ENCODE peak calls at places on chromosomes 6 and 20, in nine cellular contexts. One of them, this sample, is unnamed. For H3K36me3, the result is how much of the 10 kb centered on the place peaks cover.

GRCh38 chr20:38139919-38140753 is 24.9 kb downstream of the TGM2 start:
- DNase-seq in DND-41: no peak
- DNase-seq in GM23338: no peak
- DNase-seq in neural progenitor cell: no peak
- DNase-seq in K562: no peak
- DNase-seq in HCT116: no peak
- DNase-seq in GM12878: no peak
- DNase-seq in mammary epithelial cell: no peak
- DNase-seq in keratinocyte: no peak
- DNase-seq in this sample: peak

GRCh38 chr6:47780510-47781356 is 1.1 kb upstream of the OPN5 start:
- DNase-seq in GM12878: no peak
- DNase-seq in neural progenitor cell: peak
- DNase-seq in K562: peak
- DNase-seq in GM23338: peak
- DNase-seq in mammary epithelial cell: peak
- DNase-seq in DND-41: peak
- DNase-seq in keratinocyte: no peak
- DNase-seq in HCT116: peak
- DNase-seq in this sample: peak

GRCh38 chr6:44234101-44235090 is 11.0 kb downstream of the SLC29A1 start:
- DNase-seq in keratinocyte: no peak
- DNase-seq in neural progenitor cell: peak
- DNase-seq in K562: peak
- DNase-seq in GM23338: peak
- DNase-seq in DND-41: no peak
- DNase-seq in GM12878: no peak
- DNase-seq in mammary epithelial cell: peak
- DNase-seq in HCT116: no peak
- DNase-seq in this sample: peak

GRCh38 chr6:86775893-86776292 is 161.4 kb upstream of the HTR1E start:
- DNase-seq in neural progenitor cell: no peak
- DNase-seq in GM23338: no peak
- DNase-seq in mammary epithelial cell: no peak
- DNase-seq in keratinocyte: no peak
- DNase-seq in DND-41: no peak
- DNase-seq in K562: no peak
- DNase-seq in GM12878: no peak
- DNase-seq in HCT116: no peak
- DNase-seq in this sample: no peak

GRCh38 chr6:125193208-125193607 is 39.6 kb downstream of the TPD52L1 start:
- DNase-seq in K562: no peak
- DNase-seq in HCT116: no peak
- DNase-seq in keratinocyte: peak
- DNase-seq in DND-41: no peak
- DNase-seq in mammary epithelial cell: peak
- DNase-seq in GM23338: no peak
- DNase-seq in GM12878: no peak
- DNase-seq in neural progenitor cell: no peak
- DNase-seq in this sample: no peak

GRCh38 chr6:156741287-156742073 is 35.7 kb upstream of the ARID1B start:
- DNase-seq in HCT116: no peak
- DNase-seq in DND-41: no peak
- DNase-seq in GM23338: no peak
- DNase-seq in keratinocyte: no peak
- DNase-seq in GM12878: no peak
- DNase-seq in mammary epithelial cell: no peak
- DNase-seq in neural progenitor cell: no peak
- DNase-seq in K562: no peak
- DNase-seq in this sample: no peak

GRCh38 chr6:108501559-108501958 is 59.2 kb upstream of the FOXO3 start:
- DNase-seq in keratinocyte: no peak
- DNase-seq in HCT116: no peak
- DNase-seq in neural progenitor cell: no peak
- DNase-seq in K562: no peak
- DNase-seq in mammary epithelial cell: peak
- DNase-seq in DND-41: no peak
- DNase-seq in GM12878: no peak
- DNase-seq in GM23338: no peak
- DNase-seq in this sample: peak

GRCh38 chr6:15937582-15937981 is 191.3 kb upstream of the MYLIP start:
- DNase-seq in DND-41: no peak
- DNase-seq in neural progenitor cell: no peak
- DNase-seq in mammary epithelial cell: no peak
- DNase-seq in GM12878: no peak
- DNase-seq in K562: no peak
- DNase-seq in HCT116: no peak
- DNase-seq in keratinocyte: no peak
- DNase-seq in GM23338: no peak
- DNase-seq in this sample: no peak

GRCh38 chr20:63932606-63933160 is 23.5 kb downstream of the UCKL1 start:
- DNase-seq in GM23338: no peak
- DNase-seq in K562: no peak
- DNase-seq in DND-41: no peak
- DNase-seq in keratinocyte: no peak
- DNase-seq in HCT116: no peak
- DNase-seq in GM12878: no peak
- DNase-seq in neural progenitor cell: no peak
- DNase-seq in mammary epithelial cell: no peak
- DNase-seq in this sample: no peak

GRCh38 chr6:24547243-24547642 is 52.5 kb downstream of the ALDH5A1 start:
- DNase-seq in K562: peak
- DNase-seq in HCT116: no peak
- DNase-seq in keratinocyte: no peak
- DNase-seq in mammary epithelial cell: no peak
- DNase-seq in DND-41: peak
- DNase-seq in GM12878: no peak
- DNase-seq in neural progenitor cell: peak
- DNase-seq in GM23338: peak
- DNase-seq in this sample: no peak

GRCh38 chr6:152118678-152119077 is 311.2 kb downstream of the ESR1 start:
- DNase-seq in GM12878: no peak
- DNase-seq in HCT116: no peak
- DNase-seq in keratinocyte: no peak
- DNase-seq in DND-41: no peak
- DNase-seq in neural progenitor cell: no peak
- DNase-seq in mammary epithelial cell: no peak
- DNase-seq in K562: no peak
- DNase-seq in GM23338: no peak
- DNase-seq in this sample: no peak

GRCh38 chr6:161564951-161565350 is 291.1 kb upstream of the AGPAT4 start:
- DNase-seq in keratinocyte: no peak
- DNase-seq in K562: no peak
- DNase-seq in GM23338: no peak
- DNase-seq in neural progenitor cell: no peak
- DNase-seq in HCT116: no peak
- DNase-seq in DND-41: no peak
- DNase-seq in GM12878: no peak
- DNase-seq in mammary epithelial cell: no peak
- DNase-seq in this sample: no peak

GRCh38 chr6:2939315-2940009 is 31.9 kb downstream of the SERPINB6 start:
- DNase-seq in HCT116: no peak
- DNase-seq in mammary epithelial cell: no peak
- DNase-seq in GM23338: no peak
- DNase-seq in K562: no peak
- DNase-seq in keratinocyte: no peak
- DNase-seq in GM12878: no peak
- DNase-seq in DND-41: no peak
- DNase-seq in neural progenitor cell: no peak
- DNase-seq in this sample: no peak

GRCh38 chr6:2940010-2940850 is 31.1 kb downstream of the SERPINB6 start:
- DNase-seq in neural progenitor cell: no peak
- DNase-seq in GM23338: no peak
- DNase-seq in keratinocyte: no peak
- DNase-seq in DND-41: peak
- DNase-seq in mammary epithelial cell: no peak
- DNase-seq in GM12878: peak
- DNase-seq in K562: no peak
- DNase-seq in HCT116: no peak
- DNase-seq in this sample: no peak

GRCh38 chr6:2938004-2938631 is 33.2 kb downstream of the SERPINB6 start:
- DNase-seq in GM23338: no peak
- DNase-seq in K562: no peak
- DNase-seq in GM12878: no peak
- DNase-seq in HCT116: no peak
- DNase-seq in mammary epithelial cell: no peak
- DNase-seq in neural progenitor cell: no peak
- DNase-seq in DND-41: no peak
- DNase-seq in keratinocyte: no peak
- DNase-seq in this sample: no peak

GRCh38 chr6:2937627-2938003 is 33.8 kb downstream of the SERPINB6 start:
- DNase-seq in mammary epithelial cell: no peak
- DNase-seq in GM23338: no peak
- DNase-seq in neural progenitor cell: no peak
- DNase-seq in HCT116: no peak
- DNase-seq in DND-41: no peak
- DNase-seq in K562: no peak
- DNase-seq in GM12878: no peak
- DNase-seq in keratinocyte: no peak
- DNase-seq in this sample: no peak

GRCh38 chr6:2938632-2939083 is 32.7 kb downstream of the SERPINB6 start:
- DNase-seq in keratinocyte: no peak
- DNase-seq in GM23338: peak
- DNase-seq in mammary epithelial cell: peak
- DNase-seq in HCT116: peak
- DNase-seq in GM12878: no peak
- DNase-seq in DND-41: no peak
- DNase-seq in K562: peak
- DNase-seq in neural progenitor cell: no peak
- DNase-seq in this sample: no peak
- TF ChIP-seq CTCF in keratinocyte: no peak
- TF ChIP-seq CTCF in GM23338: peak
- TF ChIP-seq CTCF in mammary epithelial cell: peak
- TF ChIP-seq CTCF in HCT116: peak
- TF ChIP-seq CTCF in GM12878: no peak
- TF ChIP-seq CTCF in DND-41: peak
- TF ChIP-seq CTCF in K562: peak
- TF ChIP-seq CTCF in neural progenitor cell: no peak
- TF ChIP-seq CTCF in this sample: no peak

GRCh38 chr20:58212636-58213035 is 15.8 kb downstream of the ANKRD60 start:
- DNase-seq in neural progenitor cell: no peak
- DNase-seq in HCT116: no peak
- DNase-seq in GM23338: no peak
- DNase-seq in GM12878: no peak
- DNase-seq in K562: no peak
- DNase-seq in DND-41: no peak
- DNase-seq in keratinocyte: no peak
- DNase-seq in mammary epithelial cell: no peak
- DNase-seq in this sample: no peak

GRCh38 chr20:58213112-58213511 is 15.3 kb downstream of the ANKRD60 start:
- DNase-seq in GM23338: no peak
- DNase-seq in keratinocyte: no peak
- DNase-seq in DND-41: no peak
- DNase-seq in neural progenitor cell: peak
- DNase-seq in GM12878: no peak
- DNase-seq in HCT116: no peak
- DNase-seq in K562: no peak
- DNase-seq in mammary epithelial cell: no peak
- DNase-seq in this sample: no peak

GRCh38 chr20:58208944-58209343 is 19.5 kb downstream of the ANKRD60 start:
- DNase-seq in GM23338: peak
- DNase-seq in K562: no peak
- DNase-seq in mammary epithelial cell: no peak
- DNase-seq in DND-41: no peak
- DNase-seq in keratinocyte: no peak
- DNase-seq in HCT116: no peak
- DNase-seq in GM12878: no peak
- DNase-seq in neural progenitor cell: peak
- DNase-seq in this sample: no peak

GRCh38 chr20:58210398-58210747 is 18.1 kb downstream of the ANKRD60 start:
- DNase-seq in mammary epithelial cell: no peak
- DNase-seq in neural progenitor cell: no peak
- DNase-seq in HCT116: no peak
- DNase-seq in keratinocyte: no peak
- DNase-seq in DND-41: no peak
- DNase-seq in K562: no peak
- DNase-seq in GM12878: no peak
- DNase-seq in GM23338: no peak
- DNase-seq in this sample: no peak

DNA sequence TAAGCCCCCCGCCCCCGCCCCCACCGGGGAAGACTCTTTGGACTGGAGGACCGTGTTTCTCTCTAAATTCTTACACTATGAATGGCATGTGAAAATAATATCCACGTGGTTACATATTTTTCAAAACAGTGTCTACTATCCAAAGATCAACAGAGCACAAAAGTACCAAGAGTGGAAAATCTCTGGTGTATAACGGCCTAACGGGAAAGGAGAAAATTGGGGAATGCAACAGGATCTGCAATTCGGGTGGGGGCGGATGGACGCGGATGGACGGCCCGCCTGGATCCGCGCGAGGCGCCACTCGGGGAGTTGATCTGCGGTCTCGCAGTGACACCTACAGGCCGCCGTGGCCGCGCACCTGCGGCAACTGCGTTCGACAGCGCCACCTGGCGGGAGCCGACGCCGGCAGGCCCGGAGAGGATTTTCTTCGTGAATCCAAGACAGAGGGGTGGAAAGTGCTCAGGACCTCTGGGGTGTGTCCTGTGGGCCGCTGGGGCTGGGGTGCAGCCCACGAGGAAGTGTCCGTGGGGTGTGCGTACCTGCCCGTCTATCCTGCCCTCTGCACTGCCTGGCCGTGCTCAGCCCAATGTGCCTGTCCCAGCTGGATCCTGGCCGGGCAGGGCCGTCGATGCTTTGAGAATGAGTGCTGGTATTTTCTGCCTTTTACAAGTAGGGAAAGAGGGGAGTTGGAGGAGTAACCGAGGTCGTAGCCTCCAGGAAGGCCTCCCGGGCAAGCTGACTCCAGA is 18.6 kb downstream of the ANKRD60 start:
- DNase-seq in GM12878: peak
- DNase-seq in mammary epithelial cell: peak
- DNase-seq in neural progenitor cell: peak
- DNase-seq in GM23338: peak
- DNase-seq in K562: peak
- DNase-seq in DND-41: peak
- DNase-seq in HCT116: peak
- DNase-seq in keratinocyte: no peak
- DNase-seq in this sample: peak
- TF ChIP-seq EZH2 in GM12878: no peak
- TF ChIP-seq EZH2 in mammary epithelial cell: no peak
- TF ChIP-seq EZH2 in neural progenitor cell: no peak
- TF ChIP-seq EZH2 in GM23338: no peak
- TF ChIP-seq EZH2 in K562: no peak
- TF ChIP-seq EZH2 in DND-41: peak
- TF ChIP-seq EZH2 in HCT116: no peak
- TF ChIP-seq EZH2 in keratinocyte: no peak
- TF ChIP-seq EZH2 in this sample: no peak

GRCh38 chr20:32809907-32810306 is 9.8 kb upstream of the MAPRE1 start:
- DNase-seq in GM12878: no peak
- DNase-seq in GM23338: no peak
- DNase-seq in HCT116: no peak
- DNase-seq in DND-41: no peak
- DNase-seq in K562: no peak
- DNase-seq in mammary epithelial cell: no peak
- DNase-seq in keratinocyte: no peak
- DNase-seq in neural progenitor cell: no peak
- DNase-seq in this sample: no peak
- H3K36me3 ChIP-seq in GM12878: under half
- H3K36me3 ChIP-seq in GM23338: half or more
- H3K36me3 ChIP-seq in HCT116: under half
- H3K36me3 ChIP-seq in DND-41: under half
- H3K36me3 ChIP-seq in K562: half or more
- H3K36me3 ChIP-seq in mammary epithelial cell: under half
- H3K36me3 ChIP-seq in keratinocyte: under half
- H3K36me3 ChIP-seq in neural progenitor cell: under half
- H3K36me3 ChIP-seq in this sample: under half

GRCh38 chr6:154651656-154652055 is 81.6 kb upstream of the SCAF8 start:
- DNase-seq in K562: no peak
- DNase-seq in DND-41: no peak
- DNase-seq in GM23338: no peak
- DNase-seq in keratinocyte: no peak
- DNase-seq in HCT116: no peak
- DNase-seq in GM12878: no peak
- DNase-seq in neural progenitor cell: no peak
- DNase-seq in mammary epithelial cell: peak
- DNase-seq in this sample: no peak
- TF ChIP-seq CTCF in K562: no peak
- TF ChIP-seq CTCF in DND-41: no peak
- TF ChIP-seq CTCF in GM23338: no peak
- TF ChIP-seq CTCF in keratinocyte: no peak
- TF ChIP-seq CTCF in HCT116: no peak
- TF ChIP-seq CTCF in GM12878: no peak
- TF ChIP-seq CTCF in neural progenitor cell: no peak
- TF ChIP-seq CTCF in mammary epithelial cell: no peak
- TF ChIP-seq CTCF in this sample: no peak